ENCODE peak calls at places on chromosomes 11 and 22, in four cellular contexts. U is right lobe of liver; S is activated naive CD8-positive, alpha-beta T cell treated with anti-CD3 and anti-CD28 coated beads, Interleukin-2, amount 50 U/mL, for 24 hours; V is NCI-H1105 treated with DMSO at 0.1 percent for 48 hours. W is an unnamed sample.

GRCh38 chr11:17498475-17498874 is 21.8 kb upstream of the ABCC8 start:
- DNase-seq in S (no peak), V (no peak), U (no peak), W (no peak)

GRCh38 chr22:46936378-46936916 is 174.0 kb downstream of the TBC1D22A start:
- DNase-seq in U (peak), S (no peak), V (peak), W (no peak)

GRCh38 chr11:43948341-43949185 is 6.1 kb downstream of the C11orf96 start:
- DNase-seq in U (no peak), S (no peak), V (no peak), W (no peak)

GRCh38 chr11:76206327-76207081 is at the start of gene WNT11:
- DNase-seq in S (peak), U (no peak), V (peak), W (peak)

GRCh38 chr22:24231706-24232105 is 13.2 kb downstream of the GGT5 start:
- DNase-seq in V (no peak), U (no peak), S (no peak), W (no peak)

GRCh38 chr22:24427500-24428164 is at the start of gene ADORA2A:
- DNase-seq in U (peak), S (peak), V (no peak), W (no peak)

GRCh38 chr22:29031236-29031982 is 30.2 kb downstream of the C22orf31 start:
- DNase-seq in S (peak), U (peak), V (no peak), W (peak)

GRCh38 chr22:50482107-50483074 is 1.0 kb downstream of the ADM2 start:
- DNase-seq in V (peak), U (no peak), S (no peak), W (no peak)

GRCh38 chr11:106463796-106464201 is 386.3 kb downstream of the AASDHPPT start:
- DNase-seq in V (no peak), U (no peak), S (no peak), W (no peak)

GRCh38 chr22:22810018-22810427 is 77.6 kb upstream of the IGLL5 start:
- DNase-seq in U (peak), V (peak), S (peak), W (no peak)

GRCh38 chr11:69398529-69399492 is 82.7 kb upstream of the LINC01488 start:
- DNase-seq in V (no peak), S (no peak), U (no peak), W (no peak)

GRCh38 chr11:35418847-35419712 is at the start of gene SLC1A2:
- DNase-seq in S (peak), V (peak), U (no peak), W (peak)

GRCh38 chr22:42646569-42647525 is 2.3 kb downstream of the CYB5R3 start:
- DNase-seq in S (no peak), V (peak), U (peak), W (no peak)

GRCh38 chr11:19697721-19698121 is 14.9 kb upstream of the NAV2 start:
- DNase-seq in V (no peak), S (no peak), U (no peak), W (no peak)

GRCh38 chr22:36445158-36445668 is 36.2 kb downstream of the TXN2 start:
- DNase-seq in U (no peak), S (no peak), V (no peak), W (no peak)

GRCh38 chr11:10293423-10294288 is at the start of gene SBF2:
- DNase-seq in S (peak), V (peak), U (peak), W (peak)

GRCh38 chr11:12052676-12053605 is 44.5 kb upstream of the DKK3 start:
- DNase-seq in U (no peak), V (peak), S (no peak), W (no peak)

GRCh38 chr11:898160-898517 is 12.5 kb downstream of the CHID1 start:
- DNase-seq in V (peak), U (no peak), S (no peak), W (no peak)

GRCh38 chr11:29780756-29781155 is 236.1 kb downstream of the KCNA4 start:
- DNase-seq in V (no peak), S (no peak), U (no peak), W (no peak)